ENCODE peak calls at places on chromosomes 7 and 10, in eight cellular contexts. V is HuH-7.5; J is stimulated activated CD8-positive, alpha-beta memory T cell treated with anti-CD3 and anti-CD28 coated beads, Interleukin-4, amount 100 ng/mL, for 48 hours; N is HAP-1; Y is activated gamma-delta T cell treated with Interleukin-2 at 50 U/mL for 16 hours; W is MV-4-11; Z is hypothalamus; L is lung. A is an unnamed sample.

GRCh38 chr10:71076473-71077142 is 135.8 kb upstream of the UNC5B start:
- DNase-seq in Y (no peak), V (no peak), N (no peak), J (peak; percentile 14), L (no peak), Z (no peak), W (no peak), A (no peak)

GRCh38 chr7:132548489-132549078 is 27.7 kb downstream of the PLXNA4 start:
- DNase-seq in J (no peak), W (peak; percentile 48), V (no peak), L (no peak), Y (no peak), Z (no peak), N (no peak), A (peak; percentile 69)

GRCh38 chr7:135855836-135856235 is 107.2 kb upstream of the FAM180A start:
- DNase-seq in Y (no peak), W (peak; percentile 28), N (no peak), V (no peak), J (no peak), Z (no peak), L (no peak), A (no peak)

GRCh38 chr7:36607741-36608140 is 116.6 kb downstream of the AOAH start:
- DNase-seq in J (no peak), N (no peak), Y (no peak), V (no peak), Z (no peak), L (peak; percentile 84), W (no peak), A (no peak)

GRCh38 chr7:121557034-121557892 is 161.2 kb upstream of the FAM3C start:
- DNase-seq in N (no peak), L (no peak), J (no peak), V (no peak), Z (no peak), W (no peak), Y (no peak), A (no peak)

GRCh38 chr10:117342638-117343037 is 32.6 kb downstream of the PDZD8 start:
- DNase-seq in Z (no peak), V (no peak), J (no peak), Y (no peak), W (no peak), L (no peak), N (peak; percentile 72), A (peak; percentile 87)

GRCh38 chr7:94741179-94741578 is 85.2 kb upstream of the SGCE start:
- DNase-seq in V (no peak), Z (no peak), W (no peak), Y (no peak), L (no peak), N (no peak), J (no peak), A (peak; percentile 13)

GRCh38 chr10:44382131-44382858 is 2.6 kb downstream of the CXCL12 start:
- DNase-seq in Z (no peak), W (no peak), J (peak; percentile 17), N (no peak), Y (no peak), L (no peak), V (no peak), A (peak; percentile 40)

GRCh38 chr7:38822556-38822955 is 86.4 kb downstream of the VPS41 start:
- DNase-seq in N (no peak), Y (no peak), W (no peak), Z (no peak), J (no peak), L (no peak), V (no peak), A (no peak)

GRCh38 chr7:139230484-139230773 is 608 bp upstream of the UBN2 start:
- DNase-seq in N (no peak), J (no peak), L (no peak), W (no peak), Y (no peak), V (peak; percentile 16), Z (no peak), A (no peak)

GRCh38 chr10:31648966-31649365 is 279.7 kb downstream of the ARHGAP12 start:
- DNase-seq in J (no peak), V (no peak), N (no peak), Z (no peak), L (no peak), Y (no peak), W (no peak), A (no peak)

GRCh38 chr7:108007280-108007679 is 4.3 kb upstream of the LAMB1 start:
- DNase-seq in Z (no peak), N (no peak), Y (no peak), W (no peak), V (no peak), L (no peak), J (no peak), A (no peak)

GRCh38 chr10:6047326-6047611 is 14.9 kb downstream of the IL2RA start:
- DNase-seq in Z (no peak), J (peak; percentile 43), Y (peak; percentile 0), V (no peak), L (no peak), N (no peak), W (no peak), A (no peak)

GRCh38 chr7:132436121-132436520 is 140.1 kb downstream of the PLXNA4 start:
- DNase-seq in Z (no peak), J (no peak), V (no peak), N (no peak), Y (no peak), W (no peak), L (no peak), A (no peak)

GRCh38 chr10:95233377-95234034 is 39.5 kb downstream of the ACSM6 start:
- DNase-seq in N (no peak), J (no peak), L (no peak), Z (no peak), V (no peak), Y (no peak), W (no peak), A (no peak)

GRCh38 chr10:45152726-45153125 is 152.0 kb downstream of the ZNF22 start:
- DNase-seq in Y (no peak), Z (no peak), J (no peak), N (no peak), L (no peak), V (no peak), W (no peak), A (no peak)

GRCh38 chr10:102627446-102628293 is 16.6 kb upstream of the TRIM8 start:
- DNase-seq in N (peak; percentile 30), V (peak; percentile 51), J (no peak), Z (no peak), Y (no peak), W (no peak), L (no peak), A (peak; percentile 87)

GRCh38 chr7:6167004-6167551 is 105.3 kb downstream of the CYTH3 start:
- DNase-seq in V (no peak), L (no peak), Z (no peak), N (no peak), Y (no peak), J (no peak), W (no peak), A (peak; percentile 30)

GRCh38 chr10:12844796-12845524 is 156.6 kb downstream of the CCDC3 start:
- DNase-seq in V (no peak), J (no peak), N (no peak), Y (no peak), W (no peak), Z (no peak), L (no peak), A (no peak)

GRCh38 chr10:52623761-52624160 is 148.8 kb downstream of the MBL2 start:
- DNase-seq in W (no peak), Z (no peak), V (no peak), Y (no peak), J (no peak), N (no peak), L (no peak), A (peak; percentile 61)

GRCh38 chr7:119783799-119784198 is 489.2 kb upstream of the KCND2 start:
- DNase-seq in N (no peak), J (no peak), Y (no peak), Z (no peak), L (no peak), V (no peak), W (no peak), A (peak; percentile 68)

A was measured in cardiac muscle cell.